ENCODE peak calls at places on chromosomes 13 and 19, in six cellular contexts. T is Peyer's patch, U is IMR-90, F is tibial nerve, I is heart left ventricle, N is ovary. L is an unnamed sample.

GRCh38 chr19:18170714-18171255 is 2.8 kb upstream of the IFI30 start:
- DNase-seq in N (peak), F (no peak), T (peak), U (no peak), I (peak), L (no peak)

GRCh38 chr19:36215276-36216171 is 618 bp downstream of the ZNF146 start:
- DNase-seq in I (no peak), U (peak), T (no peak), F (no peak), N (no peak), L (no peak)

GRCh38 chr13:32191452-32191998 is 123.6 kb downstream of the ZAR1L start:
- DNase-seq in I (no peak), N (no peak), U (no peak), T (no peak), F (no peak), L (no peak)

GRCh38 chr13:98990701-98991100 is 12.8 kb upstream of the DOCK9 start:
- DNase-seq in U (no peak), I (no peak), N (no peak), F (no peak), T (no peak), L (no peak)

GRCh38 chr13:78625384-78625783 is 22.0 kb upstream of the POU4F1 start:
- DNase-seq in F (no peak), U (no peak), N (no peak), T (no peak), I (no peak), L (no peak)

GRCh38 chr13:41780736-41781708 is 179.9 kb downstream of the VWA8 start:
- DNase-seq in T (no peak), U (peak), F (no peak), I (no peak), N (no peak), L (no peak)

GRCh38 chr19:4988770-4989251 is 19.9 kb downstream of the KDM4B start:
- DNase-seq in T (no peak), I (peak), F (no peak), U (peak), N (peak), L (no peak)

GRCh38 chr13:31476266-31476665 is 263.1 kb upstream of the RXFP2 start:
- DNase-seq in T (no peak), I (no peak), U (peak), N (no peak), F (no peak), L (no peak)

GRCh38 chr13:44197791-44198770 is 175.5 kb upstream of the SERP2 start:
- DNase-seq in T (no peak), I (no peak), U (peak), N (no peak), F (no peak), L (no peak)

GRCh38 chr13:59354665-59355064 is 809.1 kb downstream of the DIAPH3 start:
- DNase-seq in U (no peak), T (no peak), N (no peak), I (no peak), F (no peak), L (no peak)

GRCh38 chr13:94544922-94545321 is 51.0 kb downstream of the TGDS start:
- DNase-seq in F (no peak), U (no peak), N (no peak), T (no peak), I (no peak), L (no peak)

GRCh38 chr19:57667220-57667619 is 1.5 kb upstream of the ZSCAN4 start:
- DNase-seq in T (no peak), I (no peak), F (no peak), N (no peak), U (no peak), L (no peak)

GRCh38 chr13:40341501-40341900 is 324.9 kb downstream of the FOXO1 start:
- DNase-seq in T (no peak), N (no peak), F (no peak), I (no peak), U (no peak), L (no peak)

GRCh38 chr13:30739646-30740642 is 4.6 kb downstream of the ALOX5AP start:
- DNase-seq in I (no peak), F (no peak), N (no peak), T (peak), U (peak), L (peak)

GRCh38 chr19:47133021-47133471 is 2.4 kb downstream of the SAE1 start:
- DNase-seq in T (no peak), U (no peak), I (no peak), F (no peak), N (no peak), L (no peak)

GRCh38 chr13:30816733-30817132 is 81.4 kb downstream of the ALOX5AP start:
- DNase-seq in F (no peak), T (no peak), N (no peak), U (no peak), I (no peak), L (no peak)

GRCh38 chr19:8224394-8225145 is 15.4 kb downstream of the CERS4 start:
- DNase-seq in T (peak), U (no peak), I (peak), N (no peak), F (peak), L (no peak)

GRCh38 chr19:38877781-38878574 is at the start of gene RINL:
- DNase-seq in F (no peak), U (no peak), I (peak), T (peak), N (no peak), L (peak)

GRCh38 chr13:94674609-94675348 is 37.6 kb downstream of the SOX21 start:
- DNase-seq in I (no peak), T (peak), F (no peak), U (peak), N (no peak), L (peak)

GRCh38 chr19:51511353-51511752 is 9.8 kb upstream of the SIGLEC12 start:
- DNase-seq in I (no peak), U (no peak), T (no peak), N (no peak), F (no peak), L (no peak)

GRCh38 chr19:35885225-35885624 is 15.1 kb downstream of the NFKBID start:
- DNase-seq in I (no peak), F (no peak), N (no peak), T (no peak), U (no peak), L (no peak)

GRCh38 chr13:99346328-99347070 is 39.3 kb upstream of the GPR183 start:
- DNase-seq in T (no peak), F (no peak), I (no peak), N (no peak), U (no peak), L (no peak)

GRCh38 chr19:53982611-53983010 is 8.8 kb upstream of the CACNG6 start:
- DNase-seq in F (no peak), N (no peak), U (no peak), I (peak), T (no peak), L (peak)

GRCh38 chr13:21973437-21974125 is 302.7 kb downstream of the FGF9 start:
- DNase-seq in T (no peak), I (no peak), U (no peak), N (no peak), F (no peak), L (no peak)

GRCh38 chr13:88464851-88465250 is 793.7 kb downstream of the SLITRK5 start:
- DNase-seq in T (no peak), I (no peak), U (no peak), N (no peak), F (no peak), L (no peak)

GRCh38 chr13:77112961-77113360 is 86.0 kb upstream of the FBXL3 start:
- DNase-seq in I (no peak), F (no peak), N (no peak), U (no peak), T (no peak), L (no peak)
- TF ChIP-seq POLR2A in I (no peak), F (no peak), N (no peak), U (no peak), T (no peak), L (no peak)

DNA sequence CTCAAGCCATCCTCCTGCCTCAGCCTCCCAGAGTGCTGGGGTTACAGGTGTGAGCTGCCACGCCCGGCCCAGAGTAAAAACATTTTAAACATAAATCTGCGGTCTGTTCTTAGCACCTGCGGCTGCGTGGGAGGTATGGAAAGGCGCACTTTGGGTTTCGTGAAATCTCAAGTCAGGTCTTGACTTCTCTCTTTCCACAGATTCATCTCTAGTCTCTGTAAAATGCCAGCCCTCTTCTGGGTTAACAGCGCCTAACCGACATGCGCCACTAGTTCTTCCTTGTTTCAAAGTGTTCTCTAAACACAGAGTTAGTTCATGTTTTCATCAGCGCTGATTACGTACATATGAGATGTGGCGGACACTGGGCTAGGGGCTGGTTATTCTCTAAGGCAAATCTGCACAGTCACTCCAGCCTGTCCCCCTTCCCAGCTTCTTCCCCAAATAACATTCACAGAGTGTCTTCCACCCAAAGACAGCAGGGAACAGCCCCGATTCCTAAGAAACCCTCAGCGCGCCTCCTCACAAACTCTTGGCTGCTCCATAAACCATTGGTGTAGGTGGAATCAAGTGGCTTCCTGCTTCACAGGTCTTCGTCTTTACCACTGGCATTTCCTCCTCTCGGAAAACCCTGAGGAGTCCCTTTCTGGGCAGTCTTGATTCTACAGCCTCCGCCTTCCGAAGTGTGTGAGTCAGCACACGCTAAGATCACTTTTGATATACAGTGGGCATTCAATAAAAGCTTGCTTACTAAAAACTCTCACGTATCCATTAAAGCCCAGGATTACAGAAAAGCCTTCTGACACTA is 1.4 kb downstream of the PARP4 start:
- DNase-seq in U (peak), I (no peak), T (peak), F (no peak), N (no peak), L (peak)
- TF ChIP-seq POLR2A in U (no peak), I (no peak), T (peak), F (no peak), N (no peak), L (no peak)

DNA sequence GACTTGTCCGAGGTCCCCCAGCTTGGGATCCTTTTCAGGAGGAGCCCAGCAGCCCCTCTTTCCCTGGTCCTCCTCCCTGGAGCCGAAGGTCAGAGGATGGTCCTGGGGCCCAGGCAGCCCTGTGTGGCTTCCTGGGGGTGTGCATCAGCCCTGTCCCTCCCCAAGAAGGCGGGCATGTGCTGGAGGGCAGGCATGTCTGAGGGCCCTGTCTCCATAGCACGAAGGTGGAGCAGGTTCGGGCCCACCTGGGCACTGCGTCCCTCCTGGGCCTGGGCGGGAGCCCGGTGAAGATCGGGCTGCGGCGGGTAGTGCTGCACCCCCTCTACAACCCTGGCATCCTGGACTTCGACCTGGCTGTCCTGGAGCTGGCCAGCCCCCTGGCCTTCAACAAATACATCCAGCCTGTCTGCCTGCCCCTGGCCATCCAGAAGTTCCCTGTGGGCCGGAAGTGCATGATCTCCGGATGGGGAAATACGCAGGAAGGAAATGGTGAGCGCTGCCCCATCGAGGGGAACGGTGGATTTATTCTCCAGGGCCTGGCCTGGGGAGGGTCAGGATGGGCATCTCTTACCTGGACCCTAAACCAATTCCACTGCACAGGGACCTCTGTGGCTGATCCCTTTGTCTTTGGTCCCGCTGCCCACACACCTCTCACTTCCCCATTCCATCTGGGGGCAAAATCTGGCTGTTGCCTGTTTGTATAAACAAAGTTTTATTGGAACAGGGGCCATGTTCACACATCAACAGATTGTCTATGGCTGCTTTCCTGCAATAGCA is 10.9 kb downstream of the TIMM13 start:
- DNase-seq in I (no peak), T (no peak), N (no peak), F (no peak), U (no peak), L (no peak)
- TF ChIP-seq POLR2A in I (no peak), T (no peak), N (no peak), F (no peak), U (no peak), L (no peak)

DNA sequence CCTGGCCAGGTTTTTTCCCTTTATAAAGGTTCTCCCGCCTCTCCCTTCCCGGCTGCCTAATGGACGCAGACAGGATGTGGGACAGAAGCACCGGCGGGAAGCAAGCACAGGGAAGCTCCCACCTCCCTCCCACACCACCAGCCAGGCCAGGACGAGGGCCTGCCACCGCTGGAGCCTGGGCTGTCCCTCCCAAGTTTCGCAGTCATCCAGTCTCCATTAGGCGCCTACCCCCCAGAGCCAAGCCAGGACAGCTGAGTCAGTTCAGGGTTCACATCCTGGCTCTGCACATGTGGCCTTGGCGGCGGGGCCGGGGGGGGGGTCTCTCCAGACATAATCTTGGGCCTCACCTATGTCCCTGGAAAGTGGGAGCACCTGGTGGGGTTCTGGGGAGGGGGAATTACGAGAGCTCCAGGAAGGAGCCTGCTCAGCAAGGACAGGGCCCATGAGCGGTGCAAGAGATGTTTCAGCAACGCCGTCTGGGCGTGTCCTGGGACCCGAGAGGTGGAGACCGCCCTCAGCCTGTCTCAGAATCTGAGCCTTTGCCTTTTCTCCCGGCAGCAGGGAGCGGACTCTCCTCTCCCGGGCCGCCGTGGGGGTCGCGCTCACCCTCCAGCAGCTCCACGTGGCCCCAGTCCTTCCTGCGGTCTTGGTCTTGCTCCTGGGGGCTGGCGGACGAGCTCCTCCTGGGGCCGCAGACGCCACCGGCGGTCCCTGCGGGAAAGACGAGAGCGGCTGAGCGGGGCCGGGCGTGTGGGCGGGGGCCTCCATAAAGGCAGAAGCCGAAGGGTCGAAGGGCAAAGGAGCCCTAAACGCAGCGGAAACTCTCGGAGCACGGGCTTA is 889 bp downstream of the POLRMT start:
- DNase-seq in U (peak), F (no peak), T (peak), I (no peak), N (no peak), L (no peak)
- TF ChIP-seq POLR2A in U (no peak), F (no peak), T (no peak), I (no peak), N (no peak), L (no peak)

GRCh38 chr19:49876422-49877019 is 634 bp downstream of the AKT1S1 start:
- DNase-seq in I (peak), U (peak), F (peak), N (peak), T (peak), L (peak)
- TF ChIP-seq POLR2A in I (peak), U (no peak), F (no peak), N (peak), T (peak), L (no peak)

GRCh38 chr13:20334309-20334708 is 102.2 kb upstream of the GJB6 start:
- DNase-seq in F (no peak), T (no peak), I (no peak), N (no peak), U (no peak), L (no peak)
- TF ChIP-seq POLR2A in F (no peak), T (no peak), I (no peak), N (no peak), U (no peak), L (no peak)

DNA sequence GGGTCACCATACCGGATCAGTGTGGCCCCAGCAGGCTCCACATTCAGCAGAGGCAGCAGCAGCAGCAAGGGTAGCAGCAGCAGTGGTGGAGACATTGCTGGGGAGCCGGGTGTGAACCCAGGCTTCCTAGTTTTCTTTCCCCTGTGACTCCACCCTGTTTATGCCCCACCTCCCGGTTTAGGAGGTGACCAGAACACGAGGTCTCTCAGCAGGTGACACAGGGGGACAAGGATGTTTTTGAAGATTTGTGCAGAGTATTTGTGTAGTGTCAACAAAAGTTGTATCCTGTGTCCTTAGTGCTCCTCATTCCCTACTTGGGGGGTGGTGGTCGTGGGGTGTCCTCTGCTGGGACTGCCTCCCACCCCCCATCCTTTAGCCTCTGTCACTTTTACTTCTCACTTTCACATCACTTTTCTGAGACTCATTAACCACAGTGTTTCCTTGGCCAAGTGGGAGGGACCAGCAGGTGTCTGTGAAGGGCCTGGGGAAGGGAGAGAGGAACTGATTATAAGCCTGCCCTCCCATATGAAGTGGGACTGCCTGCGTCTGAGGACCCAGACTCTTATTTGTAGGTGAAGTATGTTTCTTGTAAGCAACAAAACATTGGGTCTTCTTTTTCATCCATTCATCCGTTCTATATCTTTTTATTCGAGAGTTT is 15.6 kb upstream of the KCNC3 start:
- DNase-seq in U (no peak), I (no peak), T (peak), N (no peak), F (no peak), L (no peak)
- TF ChIP-seq POLR2A in U (no peak), I (no peak), T (no peak), N (no peak), F (no peak), L (no peak)

GRCh38 chr13:23147264-23147663 is 33.5 kb upstream of the SGCG start:
- DNase-seq in N (no peak), F (no peak), I (no peak), T (no peak), U (no peak), L (no peak)
- TF ChIP-seq POLR2A in N (no peak), F (no peak), I (no peak), T (no peak), U (no peak), L (no peak)

GRCh38 chr19:44845612-44846454 is at the start of gene NECTIN2:
- DNase-seq in T (peak), N (peak), I (peak), F (peak), U (peak), L (peak)
- TF ChIP-seq POLR2A in T (peak), N (peak), I (peak), F (peak), U (peak), L (no peak)

GRCh38 chr13:29594310-29594709 is 1.2 kb downstream of the SLC7A1 start:
- DNase-seq in F (no peak), N (peak), T (peak), U (peak), I (peak), L (peak)
- TF ChIP-seq POLR2A in F (no peak), N (no peak), T (peak), U (peak), I (no peak), L (no peak)

L was measured in stomach.